ENCODE peak calls at places on chromosomes 13 and 19, in five cellular contexts. F, E, A, G and N are unnamed samples.

GRCh38 chr13:64234255-64234654 is 2818.6 kb upstream of the PCDH20 start:
- DNase-seq in F (no peak), E (no peak), A (no peak), G (no peak), N (no peak)

GRCh38 chr13:111046590-111047141 is 68.4 kb upstream of the ARHGEF7 start:
- DNase-seq in F (peak; percentile 8), E (no peak), A (no peak), G (no peak), N (no peak)

GRCh38 chr13:28059214-28059613 is 41.2 kb downstream of the FLT3 start:
- DNase-seq in F (peak; percentile 3), E (peak; percentile 74), A (no peak), G (peak; percentile 48), N (no peak)

GRCh38 chr13:33003458-33004019 is 12.7 kb upstream of the KL start:
- DNase-seq in F (no peak), E (no peak), A (peak; percentile 99), G (no peak), N (no peak)

GRCh38 chr19:7512400-7512851 is 3.5 kb upstream of the ZNF358 start:
- DNase-seq in F (no peak), E (no peak), A (no peak), G (no peak), N (no peak)

GRCh38 chr19:483332-484072 is 12.8 kb upstream of the MADCAM1 start:
- DNase-seq in F (no peak), E (no peak), A (no peak), G (no peak), N (peak; percentile 36)

GRCh38 chr13:114222461-114222968 is 12.2 kb upstream of the CDC16 start:
- DNase-seq in F (no peak), E (no peak), A (no peak), G (no peak), N (no peak)

GRCh38 chr13:38970380-38971051 is 20.1 kb downstream of the STOML3 start:
- DNase-seq in F (no peak), E (no peak), A (peak; percentile 6), G (no peak), N (no peak)

GRCh38 chr13:105773887-105774538 is 761.4 kb downstream of the EFNB2 start:
- DNase-seq in F (no peak), E (no peak), A (peak; percentile 7), G (peak; percentile 4), N (no peak)

GRCh38 chr19:42634409-42635232 is 39.9 kb upstream of the CEACAM8 start:
- DNase-seq in F (peak; percentile 42), E (peak; percentile 74), A (peak; percentile 33), G (peak; percentile 81), N (no peak)

GRCh38 chr19:6402834-6403608 is 10.1 kb upstream of the GTF2F1 start:
- DNase-seq in F (no peak), E (no peak), A (no peak), G (no peak), N (no peak)

GRCh38 chr19:343941-344624 is 513 bp downstream of the MIER2 start:
- DNase-seq in F (peak; percentile 1), E (peak; percentile 77), A (no peak), G (peak; percentile 22), N (peak; percentile 79)

GRCh38 chr19:30334841-30335240 is 37.3 kb upstream of the ZNF536 start:
- DNase-seq in F (no peak), E (no peak), A (no peak), G (no peak), N (no peak)

GRCh38 chr13:62747629-62748028 is 1332.0 kb upstream of the PCDH20 start:
- DNase-seq in F (peak; percentile 38), E (no peak), A (no peak), G (no peak), N (no peak)

GRCh38 chr13:32585625-32586021 is 629 bp upstream of the PDS5B start:
- DNase-seq in F (no peak), E (peak; percentile 65), A (no peak), G (peak; percentile 1), N (peak; percentile 77)

GRCh38 chr13:95335667-95336066 is 34.4 kb upstream of the ABCC4 start:
- DNase-seq in F (no peak), E (no peak), A (no peak), G (no peak), N (no peak)

GRCh38 chr13:80458546-80458945 is 117.6 kb upstream of the SPRY2 start:
- DNase-seq in F (no peak), E (no peak), A (no peak), G (no peak), N (no peak)

GRCh38 chr13:93963266-93964131 is 516.0 kb downstream of the DCT start:
- DNase-seq in F (no peak), E (no peak), A (peak; percentile 95), G (no peak), N (no peak)

GRCh38 chr13:104645786-104646185 is 1579.6 kb upstream of the SLC10A2 start:
- DNase-seq in F (no peak), E (no peak), A (no peak), G (no peak), N (no peak)

GRCh38 chr13:24208314-24208713 is 47.8 kb downstream of the SPATA13 start:
- DNase-seq in F (no peak), E (no peak), A (no peak), G (no peak), N (no peak)

GRCh38 chr13:30020726-30021312 is 170.4 kb upstream of the UBL3 start:
- DNase-seq in F (no peak), E (no peak), A (no peak), G (no peak), N (no peak)

GRCh38 chr19:38478273-38478971 is 44.9 kb downstream of the RYR1 start:
- DNase-seq in F (peak; percentile 37), E (no peak), A (no peak), G (peak; percentile 37), N (no peak)

GRCh38 chr19:10262771-10263170 is 8.1 kb upstream of the ICAM1 start:
- DNase-seq in F (no peak), E (no peak), A (no peak), G (no peak), N (no peak)

GRCh38 chr19:31408460-31409124 is 59.4 kb upstream of the TSHZ3 start:
- DNase-seq in F (no peak), E (no peak), A (no peak), G (no peak), N (no peak)

GRCh38 chr19:55451522-55452380 is 8.7 kb upstream of the SHISA7 start:
- DNase-seq in F (no peak), E (no peak), A (peak; percentile 45), G (no peak), N (no peak)

GRCh38 chr19:44951179-44952159 is 3.7 kb upstream of the CLPTM1 start:
- DNase-seq in F (peak; percentile 76), E (peak; percentile 79), A (peak; percentile 79), G (peak; percentile 77), N (no peak)